ENCODE peak calls at places on chromosomes 4 and X, in nine cellular contexts. One of them, this sample, is unnamed.

GRCh38 chr4:9942139-9942538 is 79.2 kb downstream of the SLC2A9 start:
- DNase-seq in glutamatergic neuron: no peak
- DNase-seq in H9: no peak
- DNase-seq in fibroblast of the aortic adventitia: no peak
- DNase-seq in endothelial cell: no peak
- DNase-seq in kidney epithelial cell: no peak
- DNase-seq in left lung: no peak
- DNase-seq in GM12878: no peak
- DNase-seq in fibroblast of mammary gland: no peak
- DNase-seq in this sample: no peak

GRCh38 chrX:119693032-119693995 is at the start of gene SEPTIN6:
- DNase-seq in fibroblast of mammary gland: peak; percentile 46
- DNase-seq in H9: peak; percentile 88
- DNase-seq in GM12878: no peak
- DNase-seq in left lung: peak; percentile 88
- DNase-seq in glutamatergic neuron: peak; percentile 87
- DNase-seq in endothelial cell: peak; percentile 54
- DNase-seq in fibroblast of the aortic adventitia: peak; percentile 43
- DNase-seq in kidney epithelial cell: no peak
- DNase-seq in this sample: peak; percentile 88

GRCh38 chrX:120457766-120458180 is 11.3 kb downstream of the LAMP2 start:
- DNase-seq in kidney epithelial cell: peak; percentile 68
- DNase-seq in glutamatergic neuron: no peak
- DNase-seq in H9: no peak
- DNase-seq in endothelial cell: no peak
- DNase-seq in fibroblast of mammary gland: peak; percentile 92
- DNase-seq in fibroblast of the aortic adventitia: peak; percentile 88
- DNase-seq in GM12878: peak; percentile 12
- DNase-seq in left lung: no peak
- DNase-seq in this sample: no peak

GRCh38 chr4:78779280-78779679 is 3.1 kb downstream of the BMP2K start:
- DNase-seq in GM12878: no peak
- DNase-seq in left lung: no peak
- DNase-seq in fibroblast of the aortic adventitia: no peak
- DNase-seq in kidney epithelial cell: no peak
- DNase-seq in endothelial cell: no peak
- DNase-seq in H9: no peak
- DNase-seq in glutamatergic neuron: no peak
- DNase-seq in fibroblast of mammary gland: peak; percentile 42
- DNase-seq in this sample: no peak

GRCh38 chrX:68018248-68019203 is 414.8 kb downstream of the OPHN1 start:
- DNase-seq in endothelial cell: peak; percentile 22
- DNase-seq in kidney epithelial cell: no peak
- DNase-seq in fibroblast of the aortic adventitia: peak; percentile 28
- DNase-seq in H9: peak; percentile 68
- DNase-seq in glutamatergic neuron: peak; percentile 51
- DNase-seq in GM12878: no peak
- DNase-seq in left lung: peak; percentile 24
- DNase-seq in fibroblast of mammary gland: peak; percentile 47
- DNase-seq in this sample: no peak

GRCh38 chr4:101911616-101912015 is 121.1 kb downstream of the BANK1 start:
- DNase-seq in H9: no peak
- DNase-seq in left lung: no peak
- DNase-seq in fibroblast of mammary gland: no peak
- DNase-seq in endothelial cell: no peak
- DNase-seq in GM12878: no peak
- DNase-seq in glutamatergic neuron: no peak
- DNase-seq in kidney epithelial cell: no peak
- DNase-seq in fibroblast of the aortic adventitia: no peak
- DNase-seq in this sample: no peak

GRCh38 chr4:80407246-80407645 is 71.7 kb downstream of the CFAP299 start:
- DNase-seq in endothelial cell: no peak
- DNase-seq in kidney epithelial cell: no peak
- DNase-seq in GM12878: no peak
- DNase-seq in glutamatergic neuron: no peak
- DNase-seq in fibroblast of mammary gland: peak; percentile 92
- DNase-seq in fibroblast of the aortic adventitia: peak; percentile 95
- DNase-seq in H9: no peak
- DNase-seq in left lung: no peak
- DNase-seq in this sample: no peak

GRCh38 chr4:77818077-77818666 is 996 bp downstream of the CNOT6L start:
- DNase-seq in glutamatergic neuron: peak; percentile 65
- DNase-seq in fibroblast of mammary gland: peak; percentile 85
- DNase-seq in fibroblast of the aortic adventitia: peak; percentile 80
- DNase-seq in H9: peak; percentile 66
- DNase-seq in endothelial cell: peak; percentile 66
- DNase-seq in kidney epithelial cell: peak; percentile 61
- DNase-seq in GM12878: no peak
- DNase-seq in left lung: peak; percentile 93
- DNase-seq in this sample: peak; percentile 72

GRCh38 chr4:6987566-6987920 is 55.6 kb upstream of the TADA2B start:
- DNase-seq in GM12878: no peak
- DNase-seq in H9: no peak
- DNase-seq in glutamatergic neuron: no peak
- DNase-seq in left lung: no peak
- DNase-seq in kidney epithelial cell: no peak
- DNase-seq in fibroblast of mammary gland: peak; percentile 25
- DNase-seq in fibroblast of the aortic adventitia: peak; percentile 31
- DNase-seq in endothelial cell: no peak
- DNase-seq in this sample: no peak

GRCh38 chrX:68462653-68463052 is 29.4 kb upstream of the OPHN1 start:
- DNase-seq in GM12878: no peak
- DNase-seq in glutamatergic neuron: no peak
- DNase-seq in kidney epithelial cell: no peak
- DNase-seq in fibroblast of the aortic adventitia: peak; percentile 53
- DNase-seq in fibroblast of mammary gland: peak; percentile 62
- DNase-seq in left lung: no peak
- DNase-seq in H9: peak; percentile 28
- DNase-seq in endothelial cell: peak; percentile 22
- DNase-seq in this sample: no peak

GRCh38 chrX:99301990-99302389 is 1108.1 kb downstream of the PCDH19 start:
- DNase-seq in glutamatergic neuron: no peak
- DNase-seq in left lung: no peak
- DNase-seq in kidney epithelial cell: no peak
- DNase-seq in GM12878: no peak
- DNase-seq in endothelial cell: no peak
- DNase-seq in fibroblast of mammary gland: peak; percentile 5
- DNase-seq in fibroblast of the aortic adventitia: no peak
- DNase-seq in H9: no peak
- DNase-seq in this sample: no peak
- TF ChIP-seq CTCF in glutamatergic neuron: no peak
- TF ChIP-seq CTCF in left lung: no peak
- TF ChIP-seq CTCF in kidney epithelial cell: peak; percentile 22
- TF ChIP-seq CTCF in GM12878: peak; percentile 34
- TF ChIP-seq CTCF in endothelial cell: peak; percentile 24
- TF ChIP-seq CTCF in fibroblast of mammary gland: peak; percentile 34
- TF ChIP-seq CTCF in fibroblast of the aortic adventitia: no peak
- TF ChIP-seq CTCF in H9: peak; percentile 84
- TF ChIP-seq CTCF in this sample: no peak

DNA sequence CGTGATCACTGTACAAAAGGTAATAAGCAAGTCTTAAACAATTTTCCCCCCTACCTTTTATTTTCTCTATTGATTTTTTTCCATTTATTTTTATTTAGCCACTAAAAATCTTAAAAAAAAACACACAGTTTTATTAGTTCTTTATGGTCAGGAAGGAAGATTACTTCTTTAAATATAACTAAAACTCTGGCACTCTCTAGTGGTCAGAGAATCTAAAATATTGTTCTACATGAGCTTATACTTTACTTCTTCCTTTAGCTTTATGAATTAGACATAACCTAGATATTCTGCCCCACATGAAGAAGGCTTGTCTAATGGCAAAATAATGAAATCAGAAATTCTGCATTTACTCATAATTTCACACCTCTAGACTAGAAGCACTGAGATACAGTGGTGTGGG is 135.2 kb downstream of the PDE5A start:
- DNase-seq in GM12878: no peak
- DNase-seq in H9: no peak
- DNase-seq in fibroblast of the aortic adventitia: peak; percentile 36
- DNase-seq in glutamatergic neuron: no peak
- DNase-seq in left lung: no peak
- DNase-seq in endothelial cell: no peak
- DNase-seq in kidney epithelial cell: no peak
- DNase-seq in fibroblast of mammary gland: peak; percentile 41
- DNase-seq in this sample: no peak
- TF ChIP-seq CTCF in GM12878: peak; percentile 12
- TF ChIP-seq CTCF in H9: no peak
- TF ChIP-seq CTCF in fibroblast of the aortic adventitia: peak; percentile 7
- TF ChIP-seq CTCF in glutamatergic neuron: no peak
- TF ChIP-seq CTCF in left lung: no peak
- TF ChIP-seq CTCF in endothelial cell: no peak
- TF ChIP-seq CTCF in kidney epithelial cell: no peak
- TF ChIP-seq CTCF in fibroblast of mammary gland: peak; percentile 15
- TF ChIP-seq CTCF in this sample: no peak

GRCh38 chrX:37879692-37880091 is 32.3 kb upstream of the DYNLT3 start:
- DNase-seq in endothelial cell: no peak
- DNase-seq in left lung: no peak
- DNase-seq in GM12878: no peak
- DNase-seq in glutamatergic neuron: no peak
- DNase-seq in fibroblast of mammary gland: no peak
- DNase-seq in kidney epithelial cell: no peak
- DNase-seq in H9: no peak
- DNase-seq in fibroblast of the aortic adventitia: no peak
- DNase-seq in this sample: no peak
- TF ChIP-seq CTCF in endothelial cell: no peak
- TF ChIP-seq CTCF in left lung: no peak
- TF ChIP-seq CTCF in GM12878: no peak
- TF ChIP-seq CTCF in glutamatergic neuron: no peak
- TF ChIP-seq CTCF in fibroblast of mammary gland: no peak
- TF ChIP-seq CTCF in kidney epithelial cell: no peak
- TF ChIP-seq CTCF in H9: no peak
- TF ChIP-seq CTCF in fibroblast of the aortic adventitia: no peak
- TF ChIP-seq CTCF in this sample: no peak

GRCh38 chr4:85760521-85760920 is 285.6 kb downstream of the ARHGAP24 start:
- DNase-seq in kidney epithelial cell: no peak
- DNase-seq in GM12878: no peak
- DNase-seq in fibroblast of mammary gland: peak; percentile 42
- DNase-seq in left lung: no peak
- DNase-seq in glutamatergic neuron: no peak
- DNase-seq in endothelial cell: no peak
- DNase-seq in fibroblast of the aortic adventitia: no peak
- DNase-seq in H9: no peak
- DNase-seq in this sample: no peak

GRCh38 chr4:85761803-85762202 is 286.9 kb downstream of the ARHGAP24 start:
- DNase-seq in H9: no peak
- DNase-seq in left lung: no peak
- DNase-seq in glutamatergic neuron: no peak
- DNase-seq in GM12878: no peak
- DNase-seq in endothelial cell: no peak
- DNase-seq in fibroblast of the aortic adventitia: peak; percentile 53
- DNase-seq in fibroblast of mammary gland: peak; percentile 76
- DNase-seq in kidney epithelial cell: no peak
- DNase-seq in this sample: peak; percentile 56

GRCh38 chr4:85759392-85759791 is 284.4 kb downstream of the ARHGAP24 start:
- DNase-seq in fibroblast of mammary gland: peak; percentile 37
- DNase-seq in H9: no peak
- DNase-seq in glutamatergic neuron: no peak
- DNase-seq in GM12878: no peak
- DNase-seq in kidney epithelial cell: no peak
- DNase-seq in fibroblast of the aortic adventitia: no peak
- DNase-seq in endothelial cell: no peak
- DNase-seq in left lung: no peak
- DNase-seq in this sample: no peak

GRCh38 chr4:85755285-85755684 is 280.3 kb downstream of the ARHGAP24 start:
- DNase-seq in fibroblast of the aortic adventitia: no peak
- DNase-seq in left lung: no peak
- DNase-seq in fibroblast of mammary gland: no peak
- DNase-seq in kidney epithelial cell: no peak
- DNase-seq in glutamatergic neuron: no peak
- DNase-seq in endothelial cell: no peak
- DNase-seq in H9: no peak
- DNase-seq in GM12878: no peak
- DNase-seq in this sample: no peak

DNA sequence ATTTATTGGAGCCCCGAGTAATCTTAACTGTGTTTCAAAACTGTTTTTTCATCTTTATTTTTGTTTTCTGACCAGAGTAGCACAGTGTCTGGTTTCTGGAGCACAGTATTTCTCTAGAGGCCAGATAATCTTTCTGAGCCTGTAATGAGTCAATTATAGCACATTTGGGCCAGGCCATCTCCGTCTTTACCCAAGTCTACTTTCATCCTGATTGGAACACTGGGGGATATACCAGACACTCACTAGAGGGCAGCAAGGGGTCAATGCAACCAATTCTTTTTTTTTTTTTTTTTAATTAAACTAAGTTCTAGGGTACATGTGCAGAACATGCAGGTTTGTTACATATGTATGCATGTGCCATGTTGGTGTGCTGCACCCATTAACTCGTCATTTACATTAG is 282.0 kb downstream of the ARHGAP24 start:
- DNase-seq in fibroblast of mammary gland: peak; percentile 82
- DNase-seq in fibroblast of the aortic adventitia: peak; percentile 83
- DNase-seq in H9: peak; percentile 33
- DNase-seq in GM12878: no peak
- DNase-seq in kidney epithelial cell: no peak
- DNase-seq in left lung: no peak
- DNase-seq in endothelial cell: peak; percentile 30
- DNase-seq in glutamatergic neuron: peak; percentile 15
- DNase-seq in this sample: no peak
- TF ChIP-seq CTCF in fibroblast of mammary gland: peak; percentile 68
- TF ChIP-seq CTCF in fibroblast of the aortic adventitia: peak; percentile 69
- TF ChIP-seq CTCF in H9: peak; percentile 62
- TF ChIP-seq CTCF in GM12878: peak; percentile 50
- TF ChIP-seq CTCF in kidney epithelial cell: peak; percentile 53
- TF ChIP-seq CTCF in left lung: peak; percentile 19
- TF ChIP-seq CTCF in endothelial cell: no peak
- TF ChIP-seq CTCF in glutamatergic neuron: peak; percentile 30
- TF ChIP-seq CTCF in this sample: no peak

GRCh38 chr4:41359069-41359769 is 102.5 kb downstream of the UCHL1 start:
- DNase-seq in fibroblast of the aortic adventitia: no peak
- DNase-seq in glutamatergic neuron: peak; percentile 28
- DNase-seq in kidney epithelial cell: no peak
- DNase-seq in fibroblast of mammary gland: no peak
- DNase-seq in left lung: no peak
- DNase-seq in GM12878: no peak
- DNase-seq in endothelial cell: peak; percentile 38
- DNase-seq in H9: peak; percentile 80
- DNase-seq in this sample: no peak
- TF ChIP-seq CTCF in fibroblast of the aortic adventitia: no peak
- TF ChIP-seq CTCF in glutamatergic neuron: peak; percentile 18
- TF ChIP-seq CTCF in kidney epithelial cell: peak; percentile 23
- TF ChIP-seq CTCF in fibroblast of mammary gland: no peak
- TF ChIP-seq CTCF in left lung: no peak
- TF ChIP-seq CTCF in GM12878: no peak
- TF ChIP-seq CTCF in endothelial cell: no peak
- TF ChIP-seq CTCF in H9: peak; percentile 63
- TF ChIP-seq CTCF in this sample: no peak

This sample was measured in CD14-positive monocyte.